ENCODE peak calls at places on chromosomes 13 and 19, in five cellular contexts. O is nephron progenitor cell, F is bronchial epithelial cell, G is neural crest cell, B is colonic mucosa. I is an unnamed sample.

GRCh38 chr19:38135150-38135998 is 88.6 kb downstream of the DPF1 start:
- DNase-seq in O (peak; percentile 31), B (no peak), G (no peak), F (peak; percentile 53), I (no peak)

GRCh38 chr13:30572859-30573275 is 44.9 kb upstream of the USPL1 start:
- DNase-seq in F (peak; percentile 39), O (no peak), B (no peak), G (no peak), I (no peak)

GRCh38 chr19:18854982-18855381 is 23.2 kb downstream of the UPF1 start:
- DNase-seq in B (no peak), G (no peak), O (no peak), F (no peak), I (no peak)

GRCh38 chr19:17749912-17750317 is 1.4 kb upstream of the FCHO1 start:
- DNase-seq in O (no peak), G (no peak), B (no peak), F (no peak), I (no peak)

GRCh38 chr13:111917086-111917485 is 149.9 kb upstream of the SOX1 start:
- DNase-seq in G (no peak), F (no peak), O (no peak), B (no peak), I (no peak)

GRCh38 chr19:18364826-18365528 is 21.0 kb upstream of the GDF15 start:
- DNase-seq in G (no peak), F (peak; percentile 96), B (peak; percentile 93), O (no peak), I (no peak)

GRCh38 chr19:20414133-20414532 is 151.4 kb downstream of the ZNF737 start:
- DNase-seq in O (no peak), B (no peak), G (no peak), F (no peak), I (no peak)

GRCh38 chr13:63206431-63206830 is 1790.8 kb upstream of the PCDH20 start:
- DNase-seq in O (no peak), F (no peak), G (no peak), B (no peak), I (no peak)

GRCh38 chr19:3068071-3068470 is 5.8 kb upstream of the TLE5 start:
- DNase-seq in B (no peak), F (no peak), O (peak; percentile 63), G (no peak), I (peak; percentile 81)

GRCh38 chr19:19098703-19099632 is 35.2 kb downstream of the SLC25A42 start:
- DNase-seq in F (no peak), G (no peak), O (no peak), B (no peak), I (no peak)

GRCh38 chr13:113184568-113185440 is 23.7 kb downstream of the PCID2 start:
- DNase-seq in F (no peak), O (no peak), G (no peak), B (no peak), I (no peak)

GRCh38 chr13:35771898-35772297 is 295.4 kb upstream of the MAB21L1 start:
- DNase-seq in G (no peak), O (no peak), B (no peak), F (peak; percentile 90), I (no peak)

GRCh38 chr19:42401365-42402303 is 11.5 kb upstream of the CNFN start:
- DNase-seq in B (peak; percentile 85), G (peak; percentile 94), F (peak; percentile 66), O (peak; percentile 89), I (peak; percentile 89)

GRCh38 chr19:40610396-40611064 is 9.4 kb downstream of the LTBP4 start:
- DNase-seq in F (peak; percentile 24), B (peak; percentile 77), G (no peak), O (no peak), I (no peak)

GRCh38 chr13:51585234-51585672 is 991 bp downstream of the WDFY2 start:
- DNase-seq in O (no peak), B (no peak), F (no peak), G (no peak), I (no peak)

GRCh38 chr19:56310462-56310861 is 4.2 kb downstream of the ZSCAN5A start:
- DNase-seq in O (no peak), F (no peak), B (no peak), G (no peak), I (no peak)

GRCh38 chr13:80342541-80343371 is 1.8 kb upstream of the SPRY2 start:
- DNase-seq in F (peak; percentile 50), B (peak; percentile 89), G (peak; percentile 92), O (peak; percentile 93), I (peak; percentile 90)

GRCh38 chr13:27396252-27396846 is 28.1 kb upstream of the GTF3A start:
- DNase-seq in B (no peak), F (no peak), O (no peak), G (no peak), I (no peak)

GRCh38 chr13:44760434-44760833 is 184.3 kb upstream of the TSC22D1 start:
- DNase-seq in O (no peak), B (no peak), G (no peak), F (peak; percentile 71), I (no peak)

GRCh38 chr13:73467103-73467502 is 408.3 kb downstream of the KLF5 start:
- DNase-seq in G (no peak), B (no peak), F (no peak), O (no peak), I (no peak)

GRCh38 chr13:99894835-99895427 is 76.6 kb downstream of the ZIC5 start:
- DNase-seq in B (no peak), F (no peak), O (no peak), G (no peak), I (peak; percentile 50)

GRCh38 chr19:40103600-40103999 is 12.9 kb upstream of the ZNF780A start:
- DNase-seq in G (no peak), B (no peak), O (no peak), F (no peak), I (no peak)

GRCh38 chr19:44212865-44213346 is 574 bp downstream of the ZNF227 start:
- DNase-seq in B (peak; percentile 24), G (no peak), O (no peak), F (peak; percentile 31), I (no peak)

GRCh38 chr13:20702530-20702929 is 969 bp upstream of the IL17D start:
- DNase-seq in B (peak; percentile 48), G (no peak), O (no peak), F (peak; percentile 12), I (no peak)

GRCh38 chr19:32460476-32460875 is 54.9 kb downstream of the DPY19L3 start:
- DNase-seq in G (no peak), B (no peak), F (no peak), O (no peak), I (no peak)

GRCh38 chr13:32383836-32384618 is 43.9 kb downstream of the N4BP2L1 start:
- DNase-seq in O (no peak), B (no peak), F (no peak), G (no peak), I (no peak)

GRCh38 chr19:35717665-35718344 is at the start of gene KMT2B:
- DNase-seq in B (no peak), O (peak; percentile 95), G (peak; percentile 87), F (no peak), I (peak; percentile 97)

GRCh38 chr13:72637561-72637960 is 89.9 kb downstream of the MZT1 start:
- DNase-seq in F (peak; percentile 64), B (no peak), G (no peak), O (no peak), I (no peak)

GRCh38 chr13:102999498-102999897 is 66.7 kb downstream of the SLC10A2 start:
- DNase-seq in G (no peak), B (no peak), F (no peak), O (no peak), I (no peak)

GRCh38 chr19:46451352-46451751 is 20.0 kb downstream of the PNMA8A start:
- DNase-seq in O (no peak), B (no peak), F (peak; percentile 72), G (no peak), I (no peak)

GRCh38 chr19:13053238-13053637 is 49.4 kb downstream of the LYL1 start:
- DNase-seq in F (no peak), G (no peak), O (no peak), B (no peak), I (no peak)
- TF ChIP-seq CTCF in F (no peak), G (no peak), O (no peak), B (no peak), I (no peak)

GRCh38 chr19:1206733-1207301 is 1.2 kb downstream of the STK11 start:
- DNase-seq in F (peak; percentile 29), B (peak; percentile 62), G (no peak), O (no peak), I (no peak)
- TF ChIP-seq CTCF in F (no peak), B (no peak), G (no peak), O (no peak), I (no peak)

GRCh38 chr19:4557186-4557970 is 2.1 kb downstream of the SEMA6B start:
- DNase-seq in O (peak; percentile 36), G (no peak), B (no peak), F (no peak), I (peak; percentile 66)
- TF ChIP-seq CTCF in O (no peak), G (peak; percentile 39), B (no peak), F (peak; percentile 31), I (no peak)

GRCh38 chr19:1072371-1073015 is 5.5 kb downstream of the ARHGAP45 start:
- DNase-seq in G (no peak), F (no peak), O (no peak), B (no peak), I (no peak)

GRCh38 chr19:1068111-1069001 is 1.4 kb downstream of the ARHGAP45 start:
- DNase-seq in G (no peak), F (no peak), B (peak; percentile 56), O (no peak), I (no peak)

GRCh38 chr19:1069009-1069779 is 2.2 kb downstream of the ARHGAP45 start:
- DNase-seq in G (no peak), O (no peak), F (no peak), B (peak; percentile 69), I (no peak)

GRCh38 chr19:1070931-1071791 is 4.2 kb downstream of the ARHGAP45 start:
- DNase-seq in O (peak; percentile 73), G (no peak), F (no peak), B (no peak), I (no peak)

DNA sequence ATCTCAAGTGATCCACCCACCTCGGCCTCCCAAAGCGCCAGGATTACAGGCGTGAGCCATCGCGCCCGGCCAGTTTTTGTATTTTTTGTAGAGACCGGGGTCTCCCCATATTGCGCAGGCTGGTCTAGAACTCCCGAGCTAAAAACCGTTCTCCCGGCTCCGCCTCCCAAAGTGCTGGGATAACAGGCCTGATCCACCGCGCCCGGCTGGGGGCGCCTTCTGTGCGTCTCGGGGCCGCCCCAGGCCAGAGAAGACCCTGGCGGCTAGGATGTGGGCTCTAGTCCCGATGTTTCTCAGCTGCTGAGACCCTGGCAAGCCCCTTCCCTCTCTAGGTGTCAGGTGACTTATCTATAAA is 3.6 kb downstream of the ARHGAP45 start:
- DNase-seq in O (no peak), B (no peak), G (no peak), F (no peak), I (no peak)
- TF ChIP-seq CTCF in O (no peak), B (no peak), G (peak; percentile 16), F (peak; percentile 32), I (no peak)